ENCODE peak calls at places on chromosomes 7 and 10, in seven cellular contexts. A, T, N, L, Y, F and H are unnamed samples.

GRCh38 chr7:41448104-41448503 is 254.8 kb downstream of the INHBA start:
- DNase-seq in Y (peak), N (peak), T (no peak), F (no peak), L (no peak), A (no peak), H (no peak)

GRCh38 chr7:2438775-2439174 is 35.4 kb downstream of the CHST12 start:
- DNase-seq in T (no peak), N (no peak), A (no peak), F (no peak), Y (no peak), L (no peak), H (no peak)

GRCh38 chr7:47819054-47819920 is 129.0 kb downstream of the PKD1L1 start:
- DNase-seq in T (peak), N (peak), F (peak), A (peak), Y (peak), L (no peak), H (peak)

GRCh38 chr7:19069842-19070241 is 47.6 kb downstream of the TWIST1 start:
- DNase-seq in Y (no peak), N (peak), T (no peak), F (no peak), L (no peak), A (no peak), H (no peak)

GRCh38 chr7:65983965-65984654 is 2.1 kb upstream of the GUSB start:
- DNase-seq in F (peak), Y (no peak), T (no peak), L (no peak), A (no peak), N (no peak), H (no peak)

GRCh38 chr10:5762531-5762930 is 50.7 kb downstream of the GDI2 start:
- DNase-seq in T (no peak), L (no peak), A (no peak), N (no peak), F (no peak), Y (no peak), H (no peak)

GRCh38 chr10:11260136-11260535 is 242.5 kb downstream of the CELF2 start:
- DNase-seq in Y (no peak), A (no peak), L (no peak), T (peak), F (no peak), N (no peak), H (no peak)

GRCh38 chr10:125005312-125006187 is 63.6 kb downstream of the ZRANB1 start:
- DNase-seq in N (no peak), Y (no peak), L (peak), A (no peak), F (peak), T (no peak), H (no peak)

GRCh38 chr10:50393784-50394183 is 142.5 kb upstream of the ASAH2 start:
- DNase-seq in A (no peak), T (no peak), Y (no peak), L (no peak), N (peak), F (no peak), H (no peak)

GRCh38 chr7:75931676-75932075 is 16.7 kb downstream of the POR start:
- DNase-seq in T (no peak), Y (no peak), F (no peak), A (no peak), L (no peak), N (no peak), H (peak)

GRCh38 chr10:100518761-100519241 is 860 bp downstream of the SEC31B start:
- DNase-seq in N (peak), L (no peak), Y (no peak), A (peak), F (peak), T (peak), H (peak)

GRCh38 chr10:34430685-34431084 is 384.4 kb downstream of the PARD3 start:
- DNase-seq in F (no peak), A (no peak), Y (no peak), N (peak), T (no peak), L (no peak), H (no peak)

GRCh38 chr10:131745591-131745990 is 155.2 kb upstream of the PPP2R2D start:
- DNase-seq in N (no peak), F (no peak), Y (no peak), A (no peak), T (no peak), L (no peak), H (no peak)

GRCh38 chr7:69318794-69319193 is 279.5 kb upstream of the AUTS2 start:
- DNase-seq in Y (no peak), A (no peak), N (no peak), L (no peak), T (no peak), F (no peak), H (no peak)

GRCh38 chr10:113053881-113054280 is 103.8 kb downstream of the TCF7L2 start:
- DNase-seq in L (no peak), N (no peak), F (no peak), T (no peak), Y (no peak), A (no peak), H (no peak)

GRCh38 chr7:140526901-140527664 is 47.8 kb upstream of the MKRN1 start:
- DNase-seq in A (no peak), N (no peak), Y (no peak), F (no peak), L (no peak), T (peak), H (no peak)

GRCh38 chr7:55296070-55296469 is 69.1 kb upstream of the LANCL2 start:
- DNase-seq in Y (no peak), T (no peak), A (no peak), F (no peak), L (no peak), N (no peak), H (no peak)

GRCh38 chr10:5547934-5548660 is 23.3 kb downstream of the CALML3 start:
- DNase-seq in A (no peak), F (peak), L (peak), T (no peak), N (peak), Y (no peak), H (peak)

GRCh38 chr7:23332881-23333612 is 33.9 kb downstream of the MALSU1 start:
- DNase-seq in A (no peak), T (no peak), F (no peak), Y (no peak), N (peak), L (no peak), H (no peak)

GRCh38 chr7:128791121-128791967 is 424 bp upstream of the CCDC136 start:
- DNase-seq in T (peak), Y (no peak), A (peak), L (peak), F (peak), N (peak), H (peak)

GRCh38 chr10:91635401-91636400 is 2.8 kb upstream of the PPP1R3C start:
- DNase-seq in N (peak), T (peak), Y (peak), F (peak), L (no peak), A (peak), H (peak)

GRCh38 chr7:105285118-105285874 is 103.4 kb downstream of the SRPK2 start:
- DNase-seq in Y (no peak), F (no peak), N (no peak), L (no peak), A (no peak), T (no peak), H (peak)

GRCh38 chr7:158649279-158649678 is 55.3 kb downstream of the NCAPG2 start:
- DNase-seq in L (no peak), A (no peak), F (no peak), Y (peak), N (peak), T (no peak), H (no peak)

GRCh38 chr7:23472046-23472445 is 1.8 kb upstream of the IGF2BP3 start:
- DNase-seq in F (no peak), Y (no peak), A (no peak), L (no peak), N (no peak), T (no peak), H (no peak)

GRCh38 chr10:82813856-82814255 is 938.9 kb downstream of the NRG3 start:
- DNase-seq in F (no peak), N (no peak), Y (peak), L (no peak), T (no peak), A (no peak), H (no peak)

GRCh38 chr10:130337696-130338587 is 201.8 kb downstream of the GLRX3 start:
- DNase-seq in L (no peak), Y (no peak), N (no peak), F (no peak), T (no peak), A (no peak), H (no peak)

GRCh38 chr10:49164587-49165188 is 23.5 kb downstream of the TMEM273 start:
- DNase-seq in F (peak), Y (no peak), A (peak), L (no peak), T (peak), N (peak), H (peak)

GRCh38 chr7:17109017-17109416 is 189.4 kb upstream of the AHR start:
- DNase-seq in T (no peak), Y (peak), L (no peak), F (no peak), N (peak), A (no peak), H (no peak)

GRCh38 chr7:129784783-129785456 is 167.8 kb downstream of the UBE2H start:
- DNase-seq in A (peak), Y (no peak), N (no peak), T (no peak), F (no peak), L (no peak), H (no peak)

GRCh38 chr10:11515596-11516418 is 95.6 kb downstream of the USP6NL start:
- DNase-seq in Y (no peak), A (peak), L (no peak), F (no peak), N (peak), T (peak), H (peak)